ENCODE peak calls at places on chromosomes 2 and 18, in ten cellular contexts. C, R, D, B, P, F, G, E, M and V are unnamed samples.
A peak's percentile ranks its signal among the peaks of the same experiment; 100 is the strongest.

GRCh38 chr18:53886066-53886465 is 338.4 kb downstream of the MBD2 start:
- DNase-seq in C (no peak), R (no peak), D (no peak), B (no peak), P (no peak), F (no peak), G (no peak), E (no peak), M (no peak), V (no peak)

GRCh38 chr18:49250819-49251388 is 209.5 kb downstream of the DYM start:
- DNase-seq in C (no peak), R (peak; percentile 12), D (no peak), B (no peak), P (no peak), F (peak; percentile 36), G (peak; percentile 30), E (no peak), M (no peak), V (peak; percentile 47)

GRCh38 chr2:102056079-102056581 is 64.4 kb downstream of the IL1R2 start:
- DNase-seq in C (no peak), R (peak; percentile 72), D (no peak), B (no peak), P (no peak), F (no peak), G (no peak), E (no peak), M (no peak), V (no peak)

GRCh38 chr18:58754544-58755068 is 83.3 kb downstream of the MALT1 start:
- DNase-seq in C (peak; percentile 23), R (no peak), D (no peak), B (no peak), P (no peak), F (peak; percentile 83), G (no peak), E (no peak), M (no peak), V (no peak)

GRCh38 chr18:58263055-58263732 is 219.2 kb downstream of the NEDD4L start:
- DNase-seq in C (no peak), R (no peak), D (no peak), B (no peak), P (no peak), F (peak; percentile 39), G (no peak), E (peak; percentile 46), M (no peak), V (peak; percentile 86)

GRCh38 chr2:227701556-227701955 is 16.3 kb downstream of the SLC19A3 start:
- DNase-seq in C (no peak), R (no peak), D (no peak), B (no peak), P (no peak), F (no peak), G (no peak), E (no peak), M (no peak), V (no peak)

GRCh38 chr2:216371756-216372702 is at the start of gene MARCHF4:
- DNase-seq in C (peak; percentile 82), R (peak; percentile 61), D (peak; percentile 78), B (peak; percentile 23), P (peak; percentile 62), F (peak; percentile 89), G (peak; percentile 94), E (peak; percentile 65), M (peak; percentile 90), V (peak; percentile 92)

GRCh38 chr2:43840961-43841360 is 2.2 kb downstream of the ABCG8 start:
- DNase-seq in C (no peak), R (no peak), D (peak; percentile 1), B (no peak), P (no peak), F (no peak), G (no peak), E (no peak), M (peak; percentile 25), V (no peak)

GRCh38 chr2:231344851-231345250 is 50.7 kb upstream of the B3GNT7 start:
- DNase-seq in C (no peak), R (no peak), D (no peak), B (no peak), P (no peak), F (no peak), G (no peak), E (no peak), M (no peak), V (no peak)

GRCh38 chr2:220167956-220168355 is 540.5 kb downstream of the SLC4A3 start:
- DNase-seq in C (no peak), R (no peak), D (no peak), B (no peak), P (no peak), F (no peak), G (no peak), E (no peak), M (no peak), V (no peak)

GRCh38 chr2:120508581-120509041 is 162.7 kb downstream of the INHBB start:
- DNase-seq in C (no peak), R (no peak), D (no peak), B (no peak), P (no peak), F (peak; percentile 65), G (no peak), E (peak; percentile 49), M (no peak), V (peak; percentile 97)

GRCh38 chr2:9836074-9836473 is 7.2 kb upstream of the TAF1B start:
- DNase-seq in C (no peak), R (no peak), D (no peak), B (no peak), P (no peak), F (no peak), G (no peak), E (no peak), M (no peak), V (no peak)

GRCh38 chr18:57803119-57803969 is at the start of gene ATP8B1:
- DNase-seq in C (peak; percentile 84), R (peak; percentile 40), D (peak; percentile 42), B (no peak), P (no peak), F (peak; percentile 82), G (peak; percentile 79), E (peak; percentile 67), M (peak; percentile 88), V (peak; percentile 86)

GRCh38 chr2:86793752-86794151 is 3.0 kb upstream of the CD8A start:
- DNase-seq in C (no peak), R (no peak), D (no peak), B (no peak), P (no peak), F (no peak), G (no peak), E (no peak), M (no peak), V (no peak)